ENCODE peak calls at places on chromosome 2, in five cellular contexts. T is hepatocyte, O is amniotic stem cell, L is WERI-Rb-1, C is thoracic aorta. Z is an unnamed sample.
A peak's percentile ranks its signal among the peaks of the same experiment; 100 is the strongest.

GRCh38 chr2:16303761-16304160 is 361.9 kb downstream of the CYRIA start:
- DNase-seq in T (no peak), O (no peak), L (no peak), C (no peak), Z (no peak)

GRCh38 chr2:199463000-199463692 is 5.4 kb upstream of the SATB2 start:
- DNase-seq in T (peak; percentile 85), O (peak; percentile 60), L (peak; percentile 88), C (no peak), Z (peak; percentile 81)

GRCh38 chr2:16394072-16394985 is 271.3 kb downstream of the CYRIA start:
- DNase-seq in T (peak; percentile 67), O (no peak), L (peak; percentile 85), C (no peak), Z (no peak)

GRCh38 chr2:105864262-105864661 is 119.5 kb downstream of the NCK2 start:
- DNase-seq in T (no peak), O (no peak), L (no peak), C (no peak), Z (no peak)

GRCh38 chr2:218033590-218034496 is 31.0 kb upstream of the TNS1 start:
- DNase-seq in T (no peak), O (no peak), L (no peak), C (no peak), Z (no peak)

GRCh38 chr2:229489016-229489415 is 217.9 kb upstream of the PID1 start:
- DNase-seq in T (no peak), O (no peak), L (no peak), C (no peak), Z (no peak)

GRCh38 chr2:28736034-28736433 is 15.6 kb upstream of the PPP1CB start:
- DNase-seq in T (no peak), O (no peak), L (no peak), C (peak; percentile 68), Z (peak; percentile 72)

GRCh38 chr2:24822049-24822706 is 29.0 kb downstream of the CENPO start:
- DNase-seq in T (no peak), O (no peak), L (no peak), C (no peak), Z (no peak)

GRCh38 chr2:192957425-192957824 is 762.7 kb upstream of the TMEFF2 start:
- DNase-seq in T (no peak), O (no peak), L (no peak), C (no peak), Z (no peak)

Z was measured in ascending aorta.